ENCODE peak calls at places on chromosomes 16 and 17, in eight cellular contexts. W is dorsolateral prefrontal cortex; B is skeletal muscle cell; Y is natural killer cell treated with Interleukin-12 subunit alpha and Interleukin-12 subunit beta and Interleukin-15 and Interleukin-18, amount 100 ng/mL, for 72 hours; R is activated CD8-positive, alpha-beta memory T cell treated with anti-CD3 and anti-CD28 coated beads, Interleukin-2, amount 10 ng/mL, durations not matched to agents 7 days and 5 days; I is Panc1; C is fibroblast of mammary gland; G is NCI-H146. U is an unnamed sample.

GRCh38 chr17:78411241-78411855 is 32.9 kb downstream of the PGS1 start:
- DNase-seq in W (no peak), B (no peak), Y (no peak), R (no peak), I (no peak), C (no peak), G (no peak), U (no peak)

GRCh38 chr17:63946440-63947363 is 14.6 kb upstream of the CD79B start:
- DNase-seq in W (peak), B (no peak), Y (peak), R (peak), I (peak), C (peak), G (peak), U (no peak)

GRCh38 chr17:28985950-28986713 is 19.7 kb downstream of the SEZ6 start:
- DNase-seq in W (no peak), B (no peak), Y (no peak), R (no peak), I (no peak), C (no peak), G (peak), U (no peak)

GRCh38 chr16:5349661-5350060 is 252.1 kb upstream of the EEF2KMT start:
- DNase-seq in W (no peak), B (no peak), Y (no peak), R (no peak), I (no peak), C (no peak), G (peak), U (no peak)

GRCh38 chr17:68507581-68507980 is 4.6 kb upstream of the PRKAR1A start:
- DNase-seq in W (no peak), B (no peak), Y (no peak), R (no peak), I (no peak), C (peak), G (no peak), U (no peak)

GRCh38 chr17:75295220-75296158 is 6.3 kb upstream of the SLC25A19 start:
- DNase-seq in W (no peak), B (no peak), Y (peak), R (peak), I (no peak), C (no peak), G (no peak), U (no peak)

GRCh38 chr17:35795007-35795870 is at the start of gene MMP28:
- DNase-seq in W (peak), B (no peak), Y (peak), R (peak), I (no peak), C (no peak), G (peak), U (no peak)

GRCh38 chr17:41777157-41777578 is 9.3 kb downstream of the JUP start:
- DNase-seq in W (no peak), B (no peak), Y (no peak), R (no peak), I (no peak), C (peak), G (peak), U (no peak)

GRCh38 chr17:15348030-15348429 is 6.6 kb upstream of the TEKT3 start:
- DNase-seq in W (no peak), B (no peak), Y (no peak), R (no peak), I (no peak), C (peak), G (no peak), U (no peak)

GRCh38 chr17:41919165-41919817 is 540 bp upstream of the ACLY start:
- DNase-seq in W (peak), B (no peak), Y (no peak), R (no peak), I (no peak), C (peak), G (peak), U (no peak)

GRCh38 chr17:73984981-73985380 is 218.5 kb upstream of the RPL38 start:
- DNase-seq in W (no peak), B (no peak), Y (peak), R (no peak), I (no peak), C (no peak), G (no peak), U (no peak)

GRCh38 chr16:1407749-1408148 is 6.8 kb downstream of the UNKL start:
- DNase-seq in W (no peak), B (no peak), Y (no peak), R (no peak), I (no peak), C (peak), G (no peak), U (no peak)

GRCh38 chr17:74493381-74493833 is 27.0 kb downstream of the CD300A start:
- DNase-seq in W (peak), B (peak), Y (peak), R (peak), I (peak), C (peak), G (peak), U (no peak)

GRCh38 chr17:50114849-50115357 is 15.1 kb downstream of the SAMD14 start:
- DNase-seq in W (no peak), B (no peak), Y (no peak), R (peak), I (no peak), C (peak), G (peak), U (no peak)

GRCh38 chr16:68596266-68596665 is 48.8 kb upstream of the CDH3 start:
- DNase-seq in W (no peak), B (no peak), Y (no peak), R (no peak), I (no peak), C (no peak), G (no peak), U (no peak)

GRCh38 chr16:31298958-31299357 is 39.2 kb downstream of the ITGAM start:
- DNase-seq in W (no peak), B (no peak), Y (no peak), R (no peak), I (peak), C (no peak), G (no peak), U (no peak)

GRCh38 chr17:50774225-50774803 is 7.0 kb upstream of the ANKRD40CL start:
- DNase-seq in W (no peak), B (no peak), Y (no peak), R (no peak), I (no peak), C (no peak), G (no peak), U (no peak)

GRCh38 chr16:10013364-10013763 is 168.9 kb downstream of the GRIN2A start:
- DNase-seq in W (no peak), B (no peak), Y (no peak), R (no peak), I (no peak), C (no peak), G (no peak), U (no peak)

GRCh38 chr17:65131946-65132345 is 5.2 kb upstream of the RGS9 start:
- DNase-seq in W (no peak), B (peak), Y (no peak), R (no peak), I (no peak), C (peak), G (no peak), U (peak)

GRCh38 chr17:60390881-60391418 is 983 bp downstream of the USP32 start:
- DNase-seq in W (peak), B (peak), Y (peak), R (peak), I (no peak), C (peak), G (peak), U (no peak)

GRCh38 chr16:50146479-50147435 is 6.3 kb upstream of the TENT4B start:
- DNase-seq in W (no peak), B (no peak), Y (no peak), R (no peak), I (no peak), C (no peak), G (no peak), U (no peak)

GRCh38 chr16:77298638-77299360 is 99.6 kb downstream of the SYCE1L start:
- DNase-seq in W (no peak), B (peak), Y (no peak), R (no peak), I (peak), C (peak), G (no peak), U (peak)

GRCh38 chr16:4052801-4053662 is 63.2 kb downstream of the ADCY9 start:
- DNase-seq in W (peak), B (no peak), Y (no peak), R (no peak), I (no peak), C (peak), G (peak), U (peak)

GRCh38 chr17:45287526-45288264 is 25.8 kb upstream of the SPATA32 start:
- DNase-seq in W (no peak), B (no peak), Y (no peak), R (no peak), I (no peak), C (no peak), G (no peak), U (no peak)

GRCh38 chr16:57863434-57864160 is 61.3 kb upstream of the KIFC3 start:
- DNase-seq in W (peak), B (peak), Y (no peak), R (no peak), I (peak), C (peak), G (peak), U (no peak)

GRCh38 chr17:45386180-45386579 is 46.5 kb downstream of the ARHGAP27 start:
- DNase-seq in W (no peak), B (no peak), Y (no peak), R (no peak), I (no peak), C (no peak), G (no peak), U (no peak)

GRCh38 chr17:6596511-6596910 is 40.2 kb upstream of the PITPNM3 start:
- DNase-seq in W (no peak), B (no peak), Y (no peak), R (no peak), I (no peak), C (no peak), G (no peak), U (no peak)

GRCh38 chr17:61393904-61394629 is 5.6 kb upstream of the TBX2 start:
- DNase-seq in W (no peak), B (no peak), Y (peak), R (no peak), I (no peak), C (no peak), G (no peak), U (no peak)

GRCh38 chr17:58279736-58280479 is 827 bp downstream of the MPO start:
- DNase-seq in W (no peak), B (no peak), Y (no peak), R (no peak), I (no peak), C (no peak), G (no peak), U (no peak)

U was measured in epithelial cell of prostate.